ENCODE peak calls at places on chromosomes 11 and 22, in ten cellular contexts. One of them, this sample, is unnamed.

GRCh38 chr11:126838779-126839178 is 161.8 kb downstream of the KIRREL3 start:
- DNase-seq in fibroblast of mammary gland: no peak
- DNase-seq in epithelial cell of esophagus: no peak
- DNase-seq in upper lobe of right lung: no peak
- DNase-seq in heart right ventricle: no peak
- DNase-seq in endothelial cell of umbilical vein: no peak
- DNase-seq in dorsolateral prefrontal cortex: no peak
- DNase-seq in choroid plexus epithelial cell: no peak
- DNase-seq in lower lobe of right lung: no peak
- DNase-seq in astrocyte: no peak
- DNase-seq in this sample: no peak

GRCh38 chr11:83162377-83162776 is 5.4 kb downstream of the PCF11 start:
- DNase-seq in fibroblast of mammary gland: peak; percentile 14
- DNase-seq in epithelial cell of esophagus: no peak
- DNase-seq in upper lobe of right lung: no peak
- DNase-seq in heart right ventricle: no peak
- DNase-seq in endothelial cell of umbilical vein: no peak
- DNase-seq in dorsolateral prefrontal cortex: no peak
- DNase-seq in choroid plexus epithelial cell: peak; percentile 50
- DNase-seq in lower lobe of right lung: no peak
- DNase-seq in astrocyte: no peak
- DNase-seq in this sample: no peak

GRCh38 chr11:57174656-57175055 is 7.1 kb upstream of the LRRC55 start:
- DNase-seq in fibroblast of mammary gland: no peak
- DNase-seq in epithelial cell of esophagus: no peak
- DNase-seq in upper lobe of right lung: no peak
- DNase-seq in heart right ventricle: no peak
- DNase-seq in endothelial cell of umbilical vein: no peak
- DNase-seq in dorsolateral prefrontal cortex: no peak
- DNase-seq in choroid plexus epithelial cell: no peak
- DNase-seq in lower lobe of right lung: no peak
- DNase-seq in astrocyte: no peak
- DNase-seq in this sample: no peak

GRCh38 chr11:125408281-125408680 is 87.8 kb downstream of the FEZ1 start:
- DNase-seq in fibroblast of mammary gland: no peak
- DNase-seq in epithelial cell of esophagus: no peak
- DNase-seq in upper lobe of right lung: no peak
- DNase-seq in heart right ventricle: peak; percentile 35
- DNase-seq in endothelial cell of umbilical vein: no peak
- DNase-seq in dorsolateral prefrontal cortex: peak; percentile 79
- DNase-seq in choroid plexus epithelial cell: no peak
- DNase-seq in lower lobe of right lung: no peak
- DNase-seq in astrocyte: no peak
- DNase-seq in this sample: no peak

GRCh38 chr22:30637701-30638114 is 2.1 kb downstream of the SLC35E4 start:
- DNase-seq in fibroblast of mammary gland: peak; percentile 10
- DNase-seq in epithelial cell of esophagus: no peak
- DNase-seq in upper lobe of right lung: no peak
- DNase-seq in heart right ventricle: no peak
- DNase-seq in endothelial cell of umbilical vein: peak; percentile 11
- DNase-seq in dorsolateral prefrontal cortex: no peak
- DNase-seq in choroid plexus epithelial cell: no peak
- DNase-seq in lower lobe of right lung: no peak
- DNase-seq in astrocyte: no peak
- DNase-seq in this sample: no peak

GRCh38 chr11:69939551-69940245 is 120.5 kb upstream of the FGF3 start:
- DNase-seq in fibroblast of mammary gland: no peak
- DNase-seq in epithelial cell of esophagus: no peak
- DNase-seq in upper lobe of right lung: peak; percentile 68
- DNase-seq in heart right ventricle: peak; percentile 73
- DNase-seq in endothelial cell of umbilical vein: peak; percentile 36
- DNase-seq in dorsolateral prefrontal cortex: no peak
- DNase-seq in choroid plexus epithelial cell: peak; percentile 52
- DNase-seq in lower lobe of right lung: peak; percentile 64
- DNase-seq in astrocyte: peak; percentile 70
- DNase-seq in this sample: no peak

GRCh38 chr22:41697126-41697775 is 2.1 kb upstream of the MEI1 start:
- DNase-seq in fibroblast of mammary gland: peak; percentile 81
- DNase-seq in epithelial cell of esophagus: peak; percentile 85
- DNase-seq in upper lobe of right lung: peak; percentile 96
- DNase-seq in heart right ventricle: peak; percentile 94
- DNase-seq in endothelial cell of umbilical vein: peak; percentile 87
- DNase-seq in dorsolateral prefrontal cortex: peak; percentile 88
- DNase-seq in choroid plexus epithelial cell: peak; percentile 93
- DNase-seq in lower lobe of right lung: peak; percentile 95
- DNase-seq in astrocyte: peak; percentile 62
- DNase-seq in this sample: peak; percentile 100

GRCh38 chr11:132131051-132131450 is 760.6 kb downstream of the NTM start:
- DNase-seq in fibroblast of mammary gland: no peak
- DNase-seq in epithelial cell of esophagus: no peak
- DNase-seq in upper lobe of right lung: no peak
- DNase-seq in heart right ventricle: no peak
- DNase-seq in endothelial cell of umbilical vein: peak; percentile 19
- DNase-seq in dorsolateral prefrontal cortex: no peak
- DNase-seq in choroid plexus epithelial cell: no peak
- DNase-seq in lower lobe of right lung: no peak
- DNase-seq in astrocyte: no peak
- DNase-seq in this sample: no peak

GRCh38 chr11:35794850-35795249 is 132.3 kb downstream of the TRIM44 start:
- DNase-seq in fibroblast of mammary gland: peak; percentile 62
- DNase-seq in epithelial cell of esophagus: peak; percentile 80
- DNase-seq in upper lobe of right lung: no peak
- DNase-seq in heart right ventricle: no peak
- DNase-seq in endothelial cell of umbilical vein: no peak
- DNase-seq in dorsolateral prefrontal cortex: no peak
- DNase-seq in choroid plexus epithelial cell: peak; percentile 74
- DNase-seq in lower lobe of right lung: no peak
- DNase-seq in astrocyte: peak; percentile 75
- DNase-seq in this sample: no peak

GRCh38 chr22:29208879-29209623 is 3.4 kb downstream of the EMID1 start:
- DNase-seq in fibroblast of mammary gland: no peak
- DNase-seq in epithelial cell of esophagus: no peak
- DNase-seq in upper lobe of right lung: no peak
- DNase-seq in heart right ventricle: no peak
- DNase-seq in endothelial cell of umbilical vein: no peak
- DNase-seq in dorsolateral prefrontal cortex: no peak
- DNase-seq in choroid plexus epithelial cell: no peak
- DNase-seq in lower lobe of right lung: no peak
- DNase-seq in astrocyte: no peak
- DNase-seq in this sample: no peak

GRCh38 chr11:63629426-63629825 is 15.2 kb upstream of the PLAAT3 start:
- DNase-seq in fibroblast of mammary gland: no peak
- DNase-seq in epithelial cell of esophagus: no peak
- DNase-seq in upper lobe of right lung: no peak
- DNase-seq in heart right ventricle: no peak
- DNase-seq in endothelial cell of umbilical vein: no peak
- DNase-seq in dorsolateral prefrontal cortex: no peak
- DNase-seq in choroid plexus epithelial cell: no peak
- DNase-seq in lower lobe of right lung: no peak
- DNase-seq in astrocyte: no peak
- DNase-seq in this sample: no peak

GRCh38 chr11:70225629-70226582 is 22.8 kb downstream of the FADD start:
- DNase-seq in fibroblast of mammary gland: no peak
- DNase-seq in epithelial cell of esophagus: no peak
- DNase-seq in upper lobe of right lung: no peak
- DNase-seq in heart right ventricle: no peak
- DNase-seq in endothelial cell of umbilical vein: no peak
- DNase-seq in dorsolateral prefrontal cortex: no peak
- DNase-seq in choroid plexus epithelial cell: no peak
- DNase-seq in lower lobe of right lung: peak; percentile 11
- DNase-seq in astrocyte: no peak
- DNase-seq in this sample: no peak

GRCh38 chr11:57941875-57942274 is 81.8 kb upstream of the OR9Q1 start:
- DNase-seq in fibroblast of mammary gland: no peak
- DNase-seq in epithelial cell of esophagus: peak; percentile 22
- DNase-seq in upper lobe of right lung: no peak
- DNase-seq in heart right ventricle: no peak
- DNase-seq in endothelial cell of umbilical vein: no peak
- DNase-seq in dorsolateral prefrontal cortex: no peak
- DNase-seq in choroid plexus epithelial cell: no peak
- DNase-seq in lower lobe of right lung: no peak
- DNase-seq in astrocyte: no peak
- DNase-seq in this sample: no peak

GRCh38 chr11:7251836-7252682 is at the start of gene SYT9:
- DNase-seq in fibroblast of mammary gland: peak; percentile 5
- DNase-seq in epithelial cell of esophagus: peak; percentile 54
- DNase-seq in upper lobe of right lung: peak; percentile 79
- DNase-seq in heart right ventricle: peak; percentile 37
- DNase-seq in endothelial cell of umbilical vein: peak; percentile 42
- DNase-seq in dorsolateral prefrontal cortex: peak; percentile 83
- DNase-seq in choroid plexus epithelial cell: peak; percentile 24
- DNase-seq in lower lobe of right lung: peak; percentile 62
- DNase-seq in astrocyte: peak; percentile 3
- DNase-seq in this sample: no peak

GRCh38 chr11:34647532-34647931 is 26.6 kb downstream of the EHF start:
- DNase-seq in fibroblast of mammary gland: no peak
- DNase-seq in epithelial cell of esophagus: no peak
- DNase-seq in upper lobe of right lung: no peak
- DNase-seq in heart right ventricle: no peak
- DNase-seq in endothelial cell of umbilical vein: no peak
- DNase-seq in dorsolateral prefrontal cortex: no peak
- DNase-seq in choroid plexus epithelial cell: no peak
- DNase-seq in lower lobe of right lung: no peak
- DNase-seq in astrocyte: no peak
- DNase-seq in this sample: no peak

GRCh38 chr22:23014250-23014649 is 56.1 kb upstream of the GNAZ start:
- DNase-seq in fibroblast of mammary gland: no peak
- DNase-seq in epithelial cell of esophagus: no peak
- DNase-seq in upper lobe of right lung: no peak
- DNase-seq in heart right ventricle: no peak
- DNase-seq in endothelial cell of umbilical vein: no peak
- DNase-seq in dorsolateral prefrontal cortex: no peak
- DNase-seq in choroid plexus epithelial cell: no peak
- DNase-seq in lower lobe of right lung: no peak
- DNase-seq in astrocyte: no peak
- DNase-seq in this sample: no peak

DNA sequence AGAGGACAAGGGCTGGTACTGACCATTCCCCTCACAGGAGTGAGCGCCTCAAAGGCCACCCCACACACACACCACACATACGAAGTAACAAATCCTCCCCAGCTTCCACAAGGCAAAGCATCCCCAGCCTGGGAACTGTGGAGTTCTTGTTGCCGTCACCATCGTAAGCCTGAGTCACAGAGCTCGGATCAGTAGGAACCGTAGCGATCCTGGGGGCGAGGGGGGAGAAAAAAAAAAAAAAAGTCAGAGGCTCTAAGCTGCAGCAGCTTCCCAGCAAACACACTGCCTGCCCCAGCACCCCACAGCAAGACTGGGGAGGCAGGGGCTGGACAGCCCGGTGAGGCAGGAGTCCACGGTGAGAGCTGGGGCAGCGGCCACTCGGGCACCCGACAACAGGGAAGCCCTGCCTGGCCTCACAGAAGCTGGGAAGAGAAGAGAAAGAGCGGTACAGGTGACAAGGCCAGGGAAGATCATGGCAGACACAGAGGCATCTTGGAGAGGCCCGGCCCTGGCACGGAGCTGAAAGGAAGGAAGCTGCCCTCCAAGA is 11.3 kb downstream of the ARFGAP2 start:
- DNase-seq in fibroblast of mammary gland: no peak
- DNase-seq in epithelial cell of esophagus: no peak
- DNase-seq in upper lobe of right lung: no peak
- DNase-seq in heart right ventricle: no peak
- DNase-seq in endothelial cell of umbilical vein: no peak
- DNase-seq in dorsolateral prefrontal cortex: no peak
- DNase-seq in choroid plexus epithelial cell: no peak
- DNase-seq in lower lobe of right lung: no peak
- DNase-seq in astrocyte: no peak
- DNase-seq in this sample: no peak
- TF ChIP-seq CTCF in fibroblast of mammary gland: no peak
- TF ChIP-seq CTCF in epithelial cell of esophagus: no peak
- TF ChIP-seq CTCF in upper lobe of right lung: no peak
- TF ChIP-seq CTCF in heart right ventricle: no peak
- TF ChIP-seq CTCF in endothelial cell of umbilical vein: no peak
- TF ChIP-seq CTCF in dorsolateral prefrontal cortex: no peak
- TF ChIP-seq CTCF in choroid plexus epithelial cell: no peak
- TF ChIP-seq CTCF in lower lobe of right lung: no peak
- TF ChIP-seq CTCF in astrocyte: no peak
- TF ChIP-seq CTCF in this sample: no peak

GRCh38 chr11:67576742-67577475 is 6.7 kb upstream of the GSTP1 start:
- DNase-seq in fibroblast of mammary gland: no peak
- DNase-seq in epithelial cell of esophagus: no peak
- DNase-seq in upper lobe of right lung: no peak
- DNase-seq in heart right ventricle: no peak
- DNase-seq in endothelial cell of umbilical vein: no peak
- DNase-seq in dorsolateral prefrontal cortex: no peak
- DNase-seq in choroid plexus epithelial cell: no peak
- DNase-seq in lower lobe of right lung: no peak
- DNase-seq in astrocyte: no peak
- DNase-seq in this sample: no peak
- TF ChIP-seq CTCF in fibroblast of mammary gland: no peak
- TF ChIP-seq CTCF in epithelial cell of esophagus: peak; percentile 7
- TF ChIP-seq CTCF in upper lobe of right lung: no peak
- TF ChIP-seq CTCF in heart right ventricle: no peak
- TF ChIP-seq CTCF in endothelial cell of umbilical vein: no peak
- TF ChIP-seq CTCF in dorsolateral prefrontal cortex: no peak
- TF ChIP-seq CTCF in choroid plexus epithelial cell: peak; percentile 19
- TF ChIP-seq CTCF in lower lobe of right lung: no peak
- TF ChIP-seq CTCF in astrocyte: no peak
- TF ChIP-seq CTCF in this sample: no peak

GRCh38 chr11:112837162-112837826 is 123.9 kb upstream of the NCAM1 start:
- DNase-seq in fibroblast of mammary gland: no peak
- DNase-seq in epithelial cell of esophagus: no peak
- DNase-seq in upper lobe of right lung: no peak
- DNase-seq in heart right ventricle: peak; percentile 10
- DNase-seq in endothelial cell of umbilical vein: no peak
- DNase-seq in dorsolateral prefrontal cortex: peak; percentile 58
- DNase-seq in choroid plexus epithelial cell: peak; percentile 2
- DNase-seq in lower lobe of right lung: no peak
- DNase-seq in astrocyte: no peak
- DNase-seq in this sample: no peak
- TF ChIP-seq CTCF in fibroblast of mammary gland: no peak
- TF ChIP-seq CTCF in epithelial cell of esophagus: no peak
- TF ChIP-seq CTCF in upper lobe of right lung: no peak
- TF ChIP-seq CTCF in heart right ventricle: peak; percentile 43
- TF ChIP-seq CTCF in endothelial cell of umbilical vein: no peak
- TF ChIP-seq CTCF in dorsolateral prefrontal cortex: peak; percentile 52
- TF ChIP-seq CTCF in choroid plexus epithelial cell: no peak
- TF ChIP-seq CTCF in lower lobe of right lung: no peak
- TF ChIP-seq CTCF in astrocyte: no peak
- TF ChIP-seq CTCF in this sample: no peak

DNA sequence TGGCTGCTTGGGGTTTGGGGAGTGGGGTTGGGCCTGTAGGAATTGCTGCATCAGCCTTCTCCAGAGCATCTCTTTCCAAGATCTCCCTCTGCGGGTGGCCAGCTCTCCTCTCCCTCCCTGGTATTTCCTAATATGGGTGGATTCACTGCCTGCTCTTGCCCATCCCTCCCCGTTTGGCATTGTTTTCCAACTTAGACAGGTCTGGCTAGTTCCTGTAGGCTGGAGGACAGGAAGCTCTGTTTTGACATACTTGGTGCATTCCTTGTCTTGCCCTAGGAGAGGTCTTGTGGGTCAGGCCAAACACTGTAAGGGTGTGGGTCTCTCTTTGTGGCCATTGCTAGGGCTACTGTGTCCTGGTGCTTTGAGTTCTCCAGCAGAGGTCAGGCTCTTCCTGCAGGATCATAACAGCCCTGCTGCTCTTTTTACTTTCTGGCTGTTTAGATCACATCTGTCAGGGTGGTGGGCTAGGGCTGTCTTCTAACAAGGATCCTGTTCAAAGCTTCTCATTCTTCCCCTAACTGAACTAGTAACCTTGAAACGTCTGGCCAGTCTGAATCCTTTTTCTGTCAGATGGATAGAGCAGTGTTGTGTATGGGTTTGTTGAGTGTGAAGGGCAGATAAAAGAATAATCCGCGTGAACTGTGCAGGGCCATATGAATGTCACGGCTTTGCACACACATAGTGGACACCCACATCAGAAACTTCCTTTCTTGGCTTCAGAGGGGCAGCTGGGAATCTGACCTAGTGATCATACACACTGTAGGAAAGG is 18.3 kb upstream of the MICALL1 start:
- DNase-seq in fibroblast of mammary gland: peak; percentile 84
- DNase-seq in epithelial cell of esophagus: peak; percentile 96
- DNase-seq in upper lobe of right lung: no peak
- DNase-seq in heart right ventricle: no peak
- DNase-seq in endothelial cell of umbilical vein: peak; percentile 57
- DNase-seq in dorsolateral prefrontal cortex: no peak
- DNase-seq in choroid plexus epithelial cell: peak; percentile 90
- DNase-seq in lower lobe of right lung: no peak
- DNase-seq in astrocyte: peak; percentile 68
- DNase-seq in this sample: no peak
- TF ChIP-seq CTCF in fibroblast of mammary gland: peak; percentile 72
- TF ChIP-seq CTCF in epithelial cell of esophagus: peak; percentile 51
- TF ChIP-seq CTCF in upper lobe of right lung: peak; percentile 46
- TF ChIP-seq CTCF in heart right ventricle: peak; percentile 52
- TF ChIP-seq CTCF in endothelial cell of umbilical vein: peak; percentile 55
- TF ChIP-seq CTCF in dorsolateral prefrontal cortex: peak; percentile 66
- TF ChIP-seq CTCF in choroid plexus epithelial cell: peak; percentile 81
- TF ChIP-seq CTCF in lower lobe of right lung: peak; percentile 54
- TF ChIP-seq CTCF in astrocyte: peak; percentile 42
- TF ChIP-seq CTCF in this sample: no peak